ENCODE peak calls at places on chromosome 7, in nine cellular contexts. One of them, this sample, is unnamed.

GRCh38 chr7:39085590-39086049 is 107.9 kb downstream of the POU6F2 start:
- DNase-seq in OCI-LY7: no peak
- DNase-seq in GM10248: no peak
- DNase-seq in colonic mucosa: no peak
- DNase-seq in spleen: no peak
- DNase-seq in fibroblast of lung: no peak
- DNase-seq in fibroblast of the aortic adventitia: peak; percentile 2
- DNase-seq in HL-60: no peak
- DNase-seq in PC-3: no peak
- DNase-seq in this sample: no peak

GRCh38 chr7:48097511-48098231 is 8.6 kb downstream of the UPP1 start:
- DNase-seq in OCI-LY7: no peak
- DNase-seq in fibroblast of lung: no peak
- DNase-seq in GM10248: no peak
- DNase-seq in fibroblast of the aortic adventitia: no peak
- DNase-seq in HL-60: no peak
- DNase-seq in spleen: peak; percentile 72
- DNase-seq in colonic mucosa: no peak
- DNase-seq in PC-3: no peak
- DNase-seq in this sample: no peak

GRCh38 chr7:91852263-91852741 is 28.2 kb downstream of the MTERF1 start:
- DNase-seq in fibroblast of the aortic adventitia: peak; percentile 24
- DNase-seq in GM10248: peak; percentile 11
- DNase-seq in HL-60: peak; percentile 29
- DNase-seq in spleen: no peak
- DNase-seq in fibroblast of lung: peak; percentile 20
- DNase-seq in PC-3: peak; percentile 64
- DNase-seq in OCI-LY7: peak; percentile 45
- DNase-seq in colonic mucosa: no peak
- DNase-seq in this sample: no peak

GRCh38 chr7:101814996-101815825 is 2.2 kb upstream of the CUX1 start:
- DNase-seq in GM10248: peak; percentile 79
- DNase-seq in fibroblast of the aortic adventitia: no peak
- DNase-seq in HL-60: no peak
- DNase-seq in OCI-LY7: peak; percentile 82
- DNase-seq in spleen: peak; percentile 92
- DNase-seq in fibroblast of lung: no peak
- DNase-seq in PC-3: peak; percentile 52
- DNase-seq in colonic mucosa: peak; percentile 68
- DNase-seq in this sample: peak; percentile 95

GRCh38 chr7:66247387-66248078 is 42.4 kb downstream of the TPST1 start:
- DNase-seq in fibroblast of the aortic adventitia: no peak
- DNase-seq in fibroblast of lung: no peak
- DNase-seq in HL-60: no peak
- DNase-seq in OCI-LY7: no peak
- DNase-seq in PC-3: peak; percentile 24
- DNase-seq in GM10248: no peak
- DNase-seq in spleen: no peak
- DNase-seq in colonic mucosa: no peak
- DNase-seq in this sample: no peak

GRCh38 chr7:91089382-91089963 is 174.8 kb upstream of the FZD1 start:
- DNase-seq in GM10248: peak; percentile 19
- DNase-seq in HL-60: no peak
- DNase-seq in fibroblast of lung: peak; percentile 30
- DNase-seq in PC-3: peak; percentile 40
- DNase-seq in colonic mucosa: no peak
- DNase-seq in fibroblast of the aortic adventitia: peak; percentile 68
- DNase-seq in spleen: no peak
- DNase-seq in OCI-LY7: peak; percentile 45
- DNase-seq in this sample: no peak

GRCh38 chr7:4169505-4169904 is 512.6 kb upstream of the FOXK1 start:
- DNase-seq in fibroblast of lung: peak; percentile 1
- DNase-seq in fibroblast of the aortic adventitia: no peak
- DNase-seq in PC-3: peak; percentile 57
- DNase-seq in spleen: no peak
- DNase-seq in colonic mucosa: no peak
- DNase-seq in GM10248: no peak
- DNase-seq in HL-60: no peak
- DNase-seq in OCI-LY7: no peak
- DNase-seq in this sample: no peak

GRCh38 chr7:39749177-39749576 is 125.8 kb downstream of the RALA start:
- DNase-seq in GM10248: no peak
- DNase-seq in PC-3: peak; percentile 14
- DNase-seq in fibroblast of lung: peak; percentile 78
- DNase-seq in spleen: no peak
- DNase-seq in OCI-LY7: no peak
- DNase-seq in fibroblast of the aortic adventitia: peak; percentile 68
- DNase-seq in colonic mucosa: no peak
- DNase-seq in HL-60: no peak
- DNase-seq in this sample: no peak

GRCh38 chr7:132430863-132431822 is 145.1 kb downstream of the PLXNA4 start:
- DNase-seq in OCI-LY7: no peak
- DNase-seq in GM10248: no peak
- DNase-seq in HL-60: no peak
- DNase-seq in spleen: peak; percentile 74
- DNase-seq in colonic mucosa: peak; percentile 84
- DNase-seq in fibroblast of lung: peak; percentile 98
- DNase-seq in fibroblast of the aortic adventitia: peak; percentile 96
- DNase-seq in PC-3: peak; percentile 94
- DNase-seq in this sample: no peak

GRCh38 chr7:112889834-112890438 is 99.7 kb upstream of the TMEM168 start:
- DNase-seq in PC-3: no peak
- DNase-seq in fibroblast of the aortic adventitia: no peak
- DNase-seq in spleen: no peak
- DNase-seq in OCI-LY7: no peak
- DNase-seq in colonic mucosa: no peak
- DNase-seq in HL-60: no peak
- DNase-seq in GM10248: no peak
- DNase-seq in fibroblast of lung: no peak
- DNase-seq in this sample: no peak

GRCh38 chr7:84913731-84914130 is 273.1 kb downstream of the SEMA3D start:
- DNase-seq in fibroblast of the aortic adventitia: peak; percentile 9
- DNase-seq in colonic mucosa: no peak
- DNase-seq in GM10248: no peak
- DNase-seq in fibroblast of lung: peak; percentile 27
- DNase-seq in spleen: no peak
- DNase-seq in OCI-LY7: no peak
- DNase-seq in HL-60: no peak
- DNase-seq in PC-3: peak; percentile 66
- DNase-seq in this sample: no peak

DNA sequence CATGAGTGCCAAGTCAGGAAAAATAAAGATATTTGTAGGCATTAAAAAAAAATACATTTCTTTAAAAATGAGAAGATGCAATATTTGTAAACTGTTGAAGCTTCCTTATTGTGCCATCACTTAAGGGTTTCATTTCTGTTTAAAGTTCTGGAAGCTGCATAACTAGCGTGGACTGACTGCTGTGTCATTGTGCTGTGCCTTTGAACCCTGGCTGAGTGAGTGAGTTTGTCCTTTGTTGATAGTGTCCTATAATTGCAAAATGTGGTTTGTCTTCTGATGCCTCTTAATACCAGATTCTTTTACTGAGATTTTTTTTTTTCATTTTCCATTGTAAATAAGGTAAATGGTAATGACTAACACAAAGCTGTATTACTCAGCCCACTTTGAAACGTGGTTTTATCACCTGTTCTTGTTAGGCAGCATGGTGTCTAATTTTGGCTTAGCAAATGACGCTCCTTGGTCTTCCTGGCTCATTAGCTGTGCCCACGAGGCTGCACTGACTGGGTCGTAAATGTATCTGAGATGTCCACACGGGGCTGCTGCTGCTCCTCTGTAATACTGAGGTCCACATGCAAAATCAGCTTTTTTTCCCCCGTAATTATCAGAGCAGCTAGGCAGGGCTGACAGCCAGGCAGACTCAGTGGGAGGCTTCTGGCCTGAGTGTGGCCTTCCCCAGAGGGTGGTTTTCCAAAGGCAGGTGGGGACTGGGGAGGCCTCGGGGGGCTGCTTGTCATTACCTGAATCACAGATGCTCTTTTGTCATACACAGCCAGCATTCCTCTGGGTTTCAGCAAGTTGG is 14.8 kb downstream of the ZSCAN25 start:
- DNase-seq in HL-60: no peak
- DNase-seq in spleen: no peak
- DNase-seq in OCI-LY7: peak; percentile 9
- DNase-seq in fibroblast of lung: peak; percentile 9
- DNase-seq in fibroblast of the aortic adventitia: peak; percentile 32
- DNase-seq in PC-3: peak; percentile 22
- DNase-seq in GM10248: no peak
- DNase-seq in colonic mucosa: no peak
- DNase-seq in this sample: no peak
- TF ChIP-seq CTCF in HL-60: no peak
- TF ChIP-seq CTCF in spleen: no peak
- TF ChIP-seq CTCF in OCI-LY7: peak; percentile 32
- TF ChIP-seq CTCF in fibroblast of lung: peak; percentile 18
- TF ChIP-seq CTCF in fibroblast of the aortic adventitia: peak; percentile 20
- TF ChIP-seq CTCF in PC-3: peak; percentile 52
- TF ChIP-seq CTCF in GM10248: no peak
- TF ChIP-seq CTCF in colonic mucosa: no peak
- TF ChIP-seq CTCF in this sample: no peak

GRCh38 chr7:110090113-110090820 is 1000.7 kb upstream of the LRRN3 start:
- DNase-seq in fibroblast of lung: peak; percentile 12
- DNase-seq in OCI-LY7: peak; percentile 1
- DNase-seq in spleen: peak; percentile 68
- DNase-seq in GM10248: peak; percentile 18
- DNase-seq in colonic mucosa: no peak
- DNase-seq in fibroblast of the aortic adventitia: no peak
- DNase-seq in PC-3: peak; percentile 64
- DNase-seq in HL-60: no peak
- DNase-seq in this sample: no peak
- TF ChIP-seq CTCF in fibroblast of lung: peak; percentile 68
- TF ChIP-seq CTCF in OCI-LY7: peak; percentile 54
- TF ChIP-seq CTCF in spleen: no peak
- TF ChIP-seq CTCF in GM10248: peak; percentile 45
- TF ChIP-seq CTCF in colonic mucosa: peak; percentile 21
- TF ChIP-seq CTCF in fibroblast of the aortic adventitia: no peak
- TF ChIP-seq CTCF in PC-3: peak; percentile 60
- TF ChIP-seq CTCF in HL-60: peak; percentile 6
- TF ChIP-seq CTCF in this sample: no peak

DNA sequence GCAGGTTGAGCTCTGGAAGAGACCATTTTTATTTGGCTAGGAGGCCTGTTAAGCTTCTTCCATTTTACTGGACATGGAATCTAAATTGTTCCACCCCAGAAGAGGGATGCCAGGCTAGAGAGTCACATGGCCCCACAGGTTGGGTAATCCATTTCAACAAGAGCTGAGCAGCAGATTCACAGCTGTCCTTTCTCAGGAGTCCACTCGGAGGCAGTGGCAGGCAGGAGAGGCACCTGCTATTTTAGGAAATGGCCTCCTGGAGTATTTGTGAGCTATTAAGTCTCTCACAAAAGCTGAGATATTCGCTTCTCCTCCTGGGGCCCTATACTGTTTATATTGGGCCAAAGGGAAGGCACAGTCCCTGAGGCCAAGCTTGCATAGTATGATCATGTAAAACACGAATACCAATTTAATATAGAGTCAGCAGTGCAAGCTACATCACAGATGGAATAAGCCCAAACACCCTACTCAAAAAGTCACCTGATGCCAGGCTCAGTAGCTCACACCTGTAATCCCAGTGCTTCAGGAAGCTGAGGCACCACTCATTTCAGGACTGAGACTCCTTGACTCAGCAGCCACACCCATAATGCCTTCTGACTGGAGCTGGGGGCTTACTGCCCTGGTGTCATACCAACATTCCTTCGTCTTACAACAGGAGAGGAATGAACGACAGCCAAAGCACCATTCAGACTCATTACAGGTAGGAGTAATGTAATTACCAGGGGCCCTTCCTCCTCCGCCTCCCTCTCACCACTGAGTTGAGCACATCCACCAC is 124.1 kb downstream of the LMBR1 start:
- DNase-seq in GM10248: no peak
- DNase-seq in fibroblast of the aortic adventitia: no peak
- DNase-seq in HL-60: no peak
- DNase-seq in spleen: no peak
- DNase-seq in colonic mucosa: no peak
- DNase-seq in PC-3: peak; percentile 32
- DNase-seq in OCI-LY7: no peak
- DNase-seq in fibroblast of lung: no peak
- DNase-seq in this sample: no peak
- TF ChIP-seq CTCF in GM10248: no peak
- TF ChIP-seq CTCF in fibroblast of the aortic adventitia: no peak
- TF ChIP-seq CTCF in HL-60: no peak
- TF ChIP-seq CTCF in spleen: no peak
- TF ChIP-seq CTCF in colonic mucosa: no peak
- TF ChIP-seq CTCF in PC-3: no peak
- TF ChIP-seq CTCF in OCI-LY7: no peak
- TF ChIP-seq CTCF in fibroblast of lung: no peak
- TF ChIP-seq CTCF in this sample: no peak

GRCh38 chr7:7537711-7538110 is 2.0 kb upstream of the COL28A1 start:
- DNase-seq in colonic mucosa: no peak
- DNase-seq in fibroblast of lung: no peak
- DNase-seq in GM10248: no peak
- DNase-seq in fibroblast of the aortic adventitia: no peak
- DNase-seq in spleen: no peak
- DNase-seq in PC-3: no peak
- DNase-seq in HL-60: no peak
- DNase-seq in OCI-LY7: no peak
- DNase-seq in this sample: no peak
- TF ChIP-seq CTCF in colonic mucosa: no peak
- TF ChIP-seq CTCF in fibroblast of lung: no peak
- TF ChIP-seq CTCF in GM10248: no peak
- TF ChIP-seq CTCF in fibroblast of the aortic adventitia: no peak
- TF ChIP-seq CTCF in spleen: no peak
- TF ChIP-seq CTCF in PC-3: no peak
- TF ChIP-seq CTCF in HL-60: no peak
- TF ChIP-seq CTCF in OCI-LY7: no peak
- TF ChIP-seq CTCF in this sample: no peak

DNA sequence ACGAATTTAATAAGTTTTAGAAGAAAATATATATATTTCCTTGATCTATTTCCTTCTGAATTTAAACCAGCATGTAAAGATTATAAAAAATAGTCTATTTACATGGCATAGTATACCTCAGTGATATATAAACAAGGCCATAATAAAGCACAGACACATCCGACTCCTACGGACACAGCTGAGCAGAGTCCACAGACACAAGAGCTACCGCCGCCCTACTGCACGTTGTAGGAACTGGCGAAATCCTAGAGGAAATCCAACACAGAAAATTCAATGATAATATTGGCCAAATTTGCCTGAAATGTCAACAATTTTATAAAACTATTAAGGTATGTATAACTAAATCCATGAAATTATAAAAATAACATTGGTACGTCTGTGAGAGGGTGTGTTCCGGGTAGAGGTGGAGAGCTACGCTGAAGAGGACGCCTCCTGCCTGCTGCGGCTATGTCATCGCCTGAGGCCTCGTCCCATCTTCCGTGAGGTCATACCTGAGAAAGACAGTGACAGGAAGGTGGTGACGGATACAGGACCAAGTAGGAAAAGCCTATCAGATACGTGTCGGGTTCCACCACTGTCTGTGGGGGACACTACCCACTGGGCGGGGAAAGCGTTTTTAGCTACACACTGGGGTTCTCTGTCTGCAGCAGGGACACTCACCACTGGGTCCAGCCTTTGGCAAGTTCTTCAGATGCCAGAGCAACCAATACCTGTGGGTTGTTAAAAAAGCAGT is 29.3 kb upstream of the NCAPG2 start:
- DNase-seq in GM10248: no peak
- DNase-seq in PC-3: no peak
- DNase-seq in fibroblast of the aortic adventitia: no peak
- DNase-seq in colonic mucosa: no peak
- DNase-seq in spleen: no peak
- DNase-seq in fibroblast of lung: no peak
- DNase-seq in OCI-LY7: no peak
- DNase-seq in HL-60: no peak
- DNase-seq in this sample: no peak
- TF ChIP-seq CTCF in GM10248: no peak
- TF ChIP-seq CTCF in PC-3: peak; percentile 22
- TF ChIP-seq CTCF in fibroblast of the aortic adventitia: no peak
- TF ChIP-seq CTCF in colonic mucosa: no peak
- TF ChIP-seq CTCF in spleen: no peak
- TF ChIP-seq CTCF in fibroblast of lung: no peak
- TF ChIP-seq CTCF in OCI-LY7: peak; percentile 60
- TF ChIP-seq CTCF in HL-60: no peak
- TF ChIP-seq CTCF in this sample: no peak